ENCODE peak calls at places on chromosomes 4 and X, in six cellular contexts. P, H, M, C, J and I are unnamed samples.
A peak's percentile ranks its signal among the peaks of the same experiment; 100 is the strongest.

GRCh38 chr4:47852121-47852520 is 14.3 kb upstream of the CORIN start:
- DNase-seq in J (no peak), H (no peak), P (no peak), C (peak; percentile 80), M (no peak), I (no peak)

GRCh38 chr4:113616443-113616842 is 145.1 kb downstream of the CAMK2D start:
- DNase-seq in J (no peak), C (no peak), H (no peak), P (no peak), M (no peak), I (no peak)

GRCh38 chrX:76253432-76253831 is 80.6 kb downstream of the PBDC1 start:
- DNase-seq in H (peak; percentile 10), P (no peak), J (no peak), M (peak; percentile 56), C (peak; percentile 31), I (no peak)

GRCh38 chr4:172018358-172018757 is 205.2 kb downstream of the GALNTL6 start:
- DNase-seq in H (peak; percentile 28), P (no peak), M (no peak), J (no peak), C (no peak), I (no peak)

GRCh38 chrX:17242470-17242869 is 132.5 kb upstream of the NHS start:
- DNase-seq in C (peak; percentile 52), P (no peak), H (peak; percentile 23), J (peak; percentile 47), M (peak; percentile 78), I (no peak)

GRCh38 chr4:4204401-4204745 is 22.4 kb downstream of the OTOP1 start:
- DNase-seq in M (no peak), P (no peak), J (no peak), C (no peak), H (no peak), I (no peak)

GRCh38 chrX:14964500-14964899 is 91.3 kb downstream of the MOSPD2 start:
- DNase-seq in C (peak; percentile 67), M (peak; percentile 62), P (no peak), H (no peak), J (no peak), I (no peak)

GRCh38 chr4:141133146-141134006 is at the start of gene RNF150:
- DNase-seq in C (peak; percentile 89), P (peak; percentile 71), M (peak; percentile 79), H (peak; percentile 69), J (peak; percentile 81), I (peak; percentile 73)

GRCh38 chr4:46124773-46125172 is 919 bp upstream of the GABRG1 start:
- DNase-seq in H (no peak), M (no peak), C (no peak), J (no peak), P (no peak), I (no peak)

GRCh38 chrX:1422135-1422465 is 30.2 kb upstream of the SLC25A6 start:
- DNase-seq in J (no peak), P (no peak), C (no peak), H (no peak), M (no peak), I (no peak)

GRCh38 chr4:130359537-130359936 is 1263.6 kb downstream of the C4orf33 start:
- DNase-seq in J (no peak), H (peak; percentile 9), C (peak; percentile 4), P (no peak), M (peak; percentile 35), I (no peak)

GRCh38 chr4:8168232-8168631 is 9.6 kb upstream of the ABLIM2 start:
- DNase-seq in H (no peak), P (no peak), M (no peak), J (no peak), C (no peak), I (no peak)

GRCh38 chrX:2584659-2585470 is 84.1 kb upstream of the DHRSX start:
- DNase-seq in C (no peak), P (no peak), H (no peak), M (no peak), J (no peak), I (no peak)

GRCh38 chr4:76308548-76308947 is 2.0 kb downstream of the STBD1 start:
- DNase-seq in H (no peak), J (no peak), M (no peak), P (no peak), C (no peak), I (no peak)

GRCh38 chr4:124903995-124904722 is 191.6 kb upstream of the ANKRD50 start:
- DNase-seq in J (no peak), C (peak; percentile 43), H (peak; percentile 36), P (peak; percentile 23), M (peak; percentile 71), I (no peak)

GRCh38 chr4:7769936-7770674 is 169.6 kb downstream of the AFAP1 start:
- DNase-seq in J (no peak), M (peak; percentile 15), H (peak; percentile 6), P (no peak), C (peak; percentile 26), I (no peak)

GRCh38 chrX:84046403-84046984 is 141.5 kb downstream of the RPS6KA6 start:
- DNase-seq in P (no peak), H (peak; percentile 2), C (peak; percentile 33), M (peak; percentile 57), J (no peak), I (no peak)

GRCh38 chr4:2082118-2082517 is 23.0 kb downstream of the NAT8L start:
- DNase-seq in P (no peak), M (no peak), H (no peak), C (no peak), J (no peak), I (no peak)

GRCh38 chr4:63764400-63764799 is 644.9 kb downstream of the TECRL start:
- DNase-seq in C (no peak), H (no peak), J (no peak), P (no peak), M (no peak), I (no peak)

GRCh38 chr4:186624951-186625350 is 69.6 kb upstream of the MTNR1A start:
- DNase-seq in H (no peak), P (peak; percentile 89), C (peak; percentile 96), J (no peak), M (no peak), I (no peak)

GRCh38 chr4:87975466-87975865 is at the start of gene SPP1:
- DNase-seq in J (no peak), C (no peak), M (no peak), P (no peak), H (no peak), I (no peak)

GRCh38 chr4:157576671-157577070 is 356.1 kb downstream of the GRIA2 start:
- DNase-seq in J (no peak), H (no peak), M (no peak), P (no peak), C (no peak), I (no peak)

GRCh38 chr4:26176621-26177121 is 144.1 kb upstream of the RBPJ start:
- DNase-seq in P (no peak), C (peak; percentile 79), J (no peak), M (no peak), H (peak; percentile 11), I (no peak)

GRCh38 chr4:185232370-185232769 is 23.0 kb downstream of the SNX25 start:
- DNase-seq in C (no peak), P (no peak), J (no peak), H (no peak), M (peak; percentile 13), I (no peak)

GRCh38 chr4:176320340-176320975 is 692 bp downstream of the SPCS3 start:
- DNase-seq in H (peak; percentile 81), J (peak; percentile 49), M (peak; percentile 72), C (peak; percentile 84), P (no peak), I (peak; percentile 75)

GRCh38 chr4:78551420-78552351 is at the start of gene ANXA3:
- DNase-seq in H (peak; percentile 78), C (no peak), M (peak; percentile 74), P (no peak), J (peak; percentile 49), I (no peak)

GRCh38 chr4:116906758-116907157 is 178.6 kb downstream of the TRAM1L1 start:
- DNase-seq in M (no peak), P (no peak), C (no peak), J (no peak), H (no peak), I (no peak)

GRCh38 chr4:130849985-130850632 is 1754.2 kb downstream of the C4orf33 start:
- DNase-seq in M (no peak), C (no peak), P (no peak), H (no peak), J (no peak), I (no peak)

GRCh38 chr4:1243451-1244080 is 5.4 kb downstream of the CTBP1 start:
- DNase-seq in P (no peak), H (no peak), C (no peak), J (peak; percentile 8), M (no peak), I (no peak)

GRCh38 chr4:153733751-153734448 is 25.9 kb downstream of the RNF175 start:
- DNase-seq in H (no peak), M (no peak), P (no peak), C (no peak), J (no peak), I (no peak)

GRCh38 chrX:110407910-110408545 is 49.4 kb downstream of the RTL9 start:
- DNase-seq in H (peak; percentile 29), C (peak; percentile 55), P (no peak), J (peak; percentile 59), M (peak; percentile 84), I (no peak)

GRCh38 chr4:818106-818921 is 7.6 kb downstream of the CPLX1 start:
- DNase-seq in J (no peak), H (no peak), M (no peak), C (no peak), P (no peak), I (no peak)

GRCh38 chrX:43733699-43734098 is 77.6 kb downstream of the MAOA start:
- DNase-seq in P (no peak), H (no peak), J (no peak), M (no peak), C (no peak), I (no peak)

GRCh38 chrX:46340696-46341095 is 204.5 kb downstream of the ZNF674 start:
- DNase-seq in H (no peak), J (no peak), P (no peak), C (no peak), M (no peak), I (no peak)
- TF ChIP-seq CTCF in H (no peak), J (no peak), P (no peak), C (no peak), M (no peak), I (no peak)

GRCh38 chr4:163494360-163495241 is at the start of gene TMA16:
- DNase-seq in M (peak; percentile 90), P (peak; percentile 65), H (peak; percentile 84), C (peak; percentile 94), J (peak; percentile 71), I (peak; percentile 65)
- TF ChIP-seq CTCF in M (no peak), P (no peak), H (no peak), C (no peak), J (no peak), I (no peak)

GRCh38 chr4:147678796-147679549 is 5.0 kb downstream of the PRMT9 start:
- DNase-seq in P (no peak), C (peak; percentile 20), J (no peak), H (no peak), M (peak; percentile 7), I (no peak)
- TF ChIP-seq CTCF in P (no peak), C (no peak), J (peak; percentile 27), H (no peak), M (peak; percentile 32), I (no peak)

GRCh38 chrX:4263005-4263404 is 549.6 kb upstream of the PRKX start:
- DNase-seq in J (no peak), P (no peak), M (peak; percentile 52), H (no peak), C (no peak), I (no peak)
- TF ChIP-seq CTCF in J (peak; percentile 60), P (no peak), M (peak; percentile 58), H (no peak), C (no peak), I (no peak)